ENCODE peak calls at places on chromosomes 12 and 14, in eight cellular contexts. U is HCT116, S is A549, F is right lobe of liver, Q is heart left ventricle, I is K562, P is HepG2, W is IMR-90. L is an unnamed sample.

GRCh38 chr12:95480230-95480629 is 6.3 kb downstream of the METAP2 start:
- ATAC-seq in S (no peak), I (no peak), Q (no peak), F (no peak), U (no peak), P (no peak), W (peak; percentile 86), L (no peak)

GRCh38 chr12:53956251-53956887 is 1.7 kb downstream of the HOXC12 start:
- ATAC-seq in P (peak; percentile 26), U (no peak), I (peak; percentile 20), W (no peak), S (peak; percentile 10), Q (no peak), F (no peak), L (no peak)

GRCh38 chr14:100417466-100417865 is 94.3 kb downstream of the SLC25A47 start:
- ATAC-seq in W (peak; percentile 97), S (peak; percentile 98), Q (peak; percentile 64), U (peak; percentile 97), F (peak; percentile 92), I (peak; percentile 98), P (peak; percentile 98), L (peak; percentile 71)

GRCh38 chr12:25412735-25413134 is 140.3 kb downstream of the LMNTD1 start:
- ATAC-seq in F (no peak), Q (no peak), W (no peak), P (no peak), I (no peak), U (no peak), S (no peak), L (no peak)

GRCh38 chr14:24135584-24135833 is 485 bp upstream of the PSME1 start:
- ATAC-seq in I (no peak), Q (no peak), S (no peak), F (no peak), P (no peak), W (no peak), U (no peak), L (no peak)

GRCh38 chr14:48665077-48665784 is 920.9 kb downstream of the RPS29 start:
- ATAC-seq in S (no peak), I (no peak), P (no peak), W (peak; percentile 83), Q (no peak), U (no peak), F (no peak), L (no peak)

GRCh38 chr12:130787445-130788410 is 51.3 kb downstream of the STX2 start:
- ATAC-seq in I (no peak), Q (no peak), W (peak; percentile 35), F (peak; percentile 45), U (no peak), S (peak; percentile 23), P (no peak), L (no peak)

GRCh38 chr12:91273542-91273941 is 90.9 kb upstream of the DCN start:
- ATAC-seq in W (no peak), P (no peak), Q (no peak), U (no peak), F (no peak), I (no peak), S (no peak), L (peak; percentile 59)

GRCh38 chr12:45989277-45989856 is 1.0 kb downstream of the SCAF11 start:
- ATAC-seq in U (no peak), W (peak; percentile 4), P (peak; percentile 41), I (peak; percentile 35), F (peak; percentile 36), Q (peak; percentile 0), S (peak; percentile 26), L (peak; percentile 8)

GRCh38 chr12:98370976-98371375 is 144.4 kb upstream of the TMPO start:
- ATAC-seq in Q (no peak), U (no peak), P (no peak), I (no peak), W (no peak), F (no peak), S (no peak), L (no peak)

GRCh38 chr12:20319374-20319773 is 49.0 kb upstream of the PDE3A start:
- ATAC-seq in I (no peak), S (no peak), Q (peak; percentile 56), P (no peak), U (no peak), W (no peak), F (no peak), L (no peak)

GRCh38 chr12:21542412-21542811 is 16.3 kb downstream of the SPX start:
- ATAC-seq in I (no peak), F (no peak), P (no peak), W (no peak), S (no peak), Q (peak; percentile 42), U (no peak), L (no peak)

GRCh38 chr14:90785474-90785873 is 30.8 kb downstream of the TTC7B start:
- ATAC-seq in I (no peak), Q (no peak), P (no peak), S (peak; percentile 79), F (peak; percentile 33), U (peak; percentile 81), W (no peak), L (peak; percentile 65)

GRCh38 chr14:76204436-76205230 is 52.9 kb downstream of the GPATCH2L start:
- ATAC-seq in F (no peak), P (no peak), W (no peak), U (no peak), S (no peak), Q (no peak), I (no peak), L (no peak)

GRCh38 chr14:105046891-105047282 is 18.3 kb downstream of the GPR132 start:
- ATAC-seq in F (no peak), P (no peak), S (no peak), I (no peak), U (no peak), Q (no peak), W (no peak), L (no peak)
- TF ChIP-seq POLR2A in F (no peak), P (no peak), S (no peak), I (no peak), U (no peak), Q (no peak), W (no peak), L (no peak)

DNA sequence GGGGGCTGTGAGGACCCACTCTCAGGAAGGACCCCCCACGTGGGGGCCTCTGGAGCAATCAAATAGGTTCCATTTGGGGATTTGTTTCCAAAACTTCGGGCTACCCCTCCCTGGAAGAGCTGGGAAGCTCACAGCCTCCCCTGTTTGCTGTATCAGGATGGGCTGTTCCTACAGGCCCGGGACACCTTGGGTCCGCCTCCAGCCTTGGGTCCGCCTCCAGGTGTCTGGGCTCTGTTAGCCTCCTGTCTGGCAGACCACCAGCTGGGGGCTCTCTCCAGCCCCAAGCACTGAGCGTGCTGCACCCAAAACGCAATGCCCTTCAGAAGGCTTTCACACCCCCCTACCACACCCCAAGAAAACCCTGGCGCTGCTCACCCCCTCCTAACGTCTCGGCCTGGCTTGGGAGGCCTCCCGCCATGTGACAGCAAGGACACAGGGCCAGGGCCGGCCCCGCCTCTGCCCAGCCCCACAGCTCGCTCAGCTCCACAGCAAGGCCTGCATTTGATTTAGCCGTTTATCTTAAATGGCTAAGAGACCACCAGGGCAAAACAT is 40.1 kb downstream of the BCL11B start:
- ATAC-seq in P (peak; percentile 63), F (no peak), S (peak; percentile 36), I (peak; percentile 40), U (peak; percentile 88), Q (no peak), W (no peak), L (no peak)
- H3K4me1 ChIP-seq in P (no peaks in the 10 kb centered on the region), F (no peaks in the 10 kb centered on the region), S (no peaks in the 10 kb centered on the region), I (no peaks in the 10 kb centered on the region), U (peaks cover 22% of the 10 kb centered on the region), Q (no peaks in the 10 kb centered on the region), W (no peaks in the 10 kb centered on the region), L (no peaks in the 10 kb centered on the region)

GRCh38 chr12:104143002-104143401 is 5.0 kb upstream of the NFYB start:
- ATAC-seq in I (no peak), W (no peak), S (no peak), F (no peak), P (no peak), U (no peak), Q (no peak), L (no peak)

GRCh38 chr12:104137902-104138746 is at the start of gene NFYB:
- ATAC-seq in U (peak; percentile 96), P (peak; percentile 97), W (peak; percentile 95), F (peak; percentile 97), S (peak; percentile 95), Q (peak; percentile 95), I (peak; percentile 93), L (peak; percentile 97)

GRCh38 chr12:104143918-104144317 is 5.9 kb upstream of the NFYB start:
- ATAC-seq in F (no peak), P (no peak), W (no peak), S (no peak), Q (no peak), U (no peak), I (no peak), L (no peak)

GRCh38 chr12:104138747-104139186 is 757 bp upstream of the NFYB start:
- ATAC-seq in P (no peak), F (no peak), I (no peak), S (no peak), Q (no peak), U (no peak), W (no peak), L (no peak)

DNA sequence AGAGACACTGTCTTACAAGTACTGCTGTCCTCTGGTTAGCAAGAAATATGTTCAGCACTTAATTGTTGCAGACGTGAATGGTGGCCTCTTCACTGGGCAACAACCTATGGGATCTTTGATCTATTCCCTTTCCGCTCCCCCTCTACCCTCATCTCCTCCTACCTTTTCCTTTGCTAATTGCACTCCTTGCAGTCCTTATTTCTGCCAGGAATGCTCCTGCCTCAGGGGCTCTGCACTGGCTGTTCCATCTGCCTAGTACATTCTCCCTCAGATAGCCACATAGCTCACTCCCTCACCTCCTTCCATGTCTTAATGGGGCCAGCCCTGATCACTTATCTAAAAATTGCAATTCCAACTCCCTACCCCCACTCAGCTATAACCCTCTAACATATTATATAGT is 4.5 kb upstream of the NFYB start:
- ATAC-seq in F (no peak), S (no peak), I (no peak), Q (no peak), U (no peak), W (no peak), P (no peak), L (no peak)
- TF ChIP-seq POLR2A in F (no peak), S (no peak), I (no peak), Q (no peak), U (no peak), W (no peak), P (no peak), L (no peak)

GRCh38 chr14:20412422-20412821 is 879 bp downstream of the TEP1 start:
- ATAC-seq in I (no peak), Q (no peak), U (peak; percentile 0), F (no peak), W (peak; percentile 4), S (peak; percentile 3), P (peak; percentile 10), L (no peak)

GRCh38 chr14:20413785-20414117 is 450 bp upstream of the TEP1 start:
- ATAC-seq in S (peak; percentile 9), W (peak; percentile 1), U (peak; percentile 13), Q (no peak), I (peak; percentile 36), F (peak; percentile 9), P (no peak), L (no peak)

GRCh38 chr14:20415723-20416622 is 2.7 kb upstream of the TEP1 start:
- ATAC-seq in W (peak; percentile 30), F (peak; percentile 39), S (peak; percentile 34), I (peak; percentile 76), P (peak; percentile 33), U (peak; percentile 39), Q (peak; percentile 7), L (peak; percentile 14)

GRCh38 chr14:20409226-20409625 is 4.1 kb downstream of the TEP1 start:
- ATAC-seq in S (no peak), I (no peak), Q (no peak), P (no peak), U (no peak), F (no peak), W (no peak), L (no peak)

GRCh38 chr14:20412876-20413784 is at the start of gene TEP1:
- ATAC-seq in W (peak; percentile 93), I (peak; percentile 94), F (peak; percentile 98), S (peak; percentile 97), Q (peak; percentile 92), P (peak; percentile 93), U (peak; percentile 93), L (peak; percentile 96)
- H3K4me1 ChIP-seq in W (peaks cover 6% of the 10 kb centered on the region), I (peaks cover 13% of the 10 kb centered on the region), F (peaks cover 4% of the 10 kb centered on the region), S (peaks cover 15% of the 10 kb centered on the region), Q (peaks cover 5% of the 10 kb centered on the region), P (peaks cover 46% of the 10 kb centered on the region), U (peaks cover 11% of the 10 kb centered on the region), L (peaks cover 4% of the 10 kb centered on the region)

L was measured in gastroesophageal sphincter.